ENCODE peak calls at places on chromosomes 1 and 21, in eight cellular contexts. G is stimulated activated CD4-positive, alpha-beta T cell treated with anti-CD3 and anti-CD28 coated beads, Interleukin-2, amount 100 ng/mL, for 4 hours; H is kidney glomerular epithelial cell; A is activated gamma-delta T cell treated with anti-CD3 and anti-CD28 coated beads, Interleukin-2, amount 50 U/mL, for 16 hours; F is head of caudate nucleus; M is HFFc6; X is mammary epithelial cell; W is HCEC 1CT. B is an unnamed sample.

GRCh38 chr1:215517441-215517891 is 49.6 kb upstream of the KCTD3 start:
- DNase-seq in G (no peak), H (no peak), A (no peak), F (peak; percentile 9), M (peak; percentile 46), X (peak; percentile 56), W (peak; percentile 92), B (no peak)

GRCh38 chr1:43134068-43134467 is 38.0 kb downstream of the EBNA1BP2 start:
- DNase-seq in G (no peak), H (no peak), A (no peak), F (no peak), M (no peak), X (no peak), W (no peak), B (no peak)

GRCh38 chr1:25503551-25504426 is 39.6 kb upstream of the LDLRAP1 start:
- DNase-seq in G (peak; percentile 65), H (no peak), A (peak; percentile 51), F (peak; percentile 68), M (no peak), X (peak; percentile 21), W (peak; percentile 16), B (no peak)

GRCh38 chr1:22131875-22132486 is 10.9 kb downstream of the WNT4 start:
- DNase-seq in G (peak; percentile 16), H (no peak), A (peak; percentile 33), F (peak; percentile 25), M (no peak), X (peak; percentile 26), W (no peak), B (peak; percentile 55)

GRCh38 chr1:104056786-104057185 is 307.1 kb downstream of the AMY1C start:
- DNase-seq in G (no peak), H (no peak), A (no peak), F (no peak), M (no peak), X (no peak), W (no peak), B (no peak)

GRCh38 chr21:44547656-44548331 is 3.5 kb downstream of the KRTAP10-2 start:
- DNase-seq in G (peak; percentile 14), H (no peak), A (no peak), F (no peak), M (no peak), X (no peak), W (no peak), B (no peak)

GRCh38 chr21:34881421-34881820 is 167.7 kb downstream of the RUNX1 start:
- DNase-seq in G (no peak), H (peak; percentile 80), A (no peak), F (no peak), M (peak; percentile 72), X (no peak), W (peak; percentile 71), B (peak; percentile 59)

GRCh38 chr1:186082235-186082937 is 292.7 kb downstream of the TPR start:
- DNase-seq in G (no peak), H (peak; percentile 87), A (no peak), F (peak; percentile 27), M (no peak), X (peak; percentile 52), W (peak; percentile 7), B (peak; percentile 36)

GRCh38 chr1:86258106-86258505 is 101.5 kb upstream of the COL24A1 start:
- DNase-seq in G (no peak), H (no peak), A (no peak), F (no peak), M (no peak), X (peak; percentile 3), W (peak; percentile 36), B (peak; percentile 15)

GRCh38 chr1:53621144-53621543 is 117.8 kb downstream of the GLIS1 start:
- DNase-seq in G (no peak), H (no peak), A (no peak), F (no peak), M (no peak), X (no peak), W (no peak), B (no peak)

GRCh38 chr1:20472860-20473711 is 12.9 kb downstream of the CAMK2N1 start:
- DNase-seq in G (no peak), H (peak; percentile 36), A (no peak), F (peak; percentile 82), M (no peak), X (no peak), W (no peak), B (peak; percentile 78)

GRCh38 chr1:24909388-24909898 is 20.6 kb downstream of the RUNX3 start:
- DNase-seq in G (no peak), H (peak; percentile 40), A (no peak), F (peak; percentile 42), M (peak; percentile 56), X (no peak), W (peak; percentile 49), B (peak; percentile 76)